ENCODE peak calls at places on chromosome 14, in ten cellular contexts. A, M, B, K, W, R, P, Y, O and X are unnamed samples.

GRCh38 chr14:100711117-100711462 is 15.6 kb upstream of the DLK1 start:
- DNase-seq in A (no peak), M (no peak), B (no peak), K (no peak), W (no peak), R (no peak), P (no peak), Y (no peak), O (no peak), X (no peak)

GRCh38 chr14:73665130-73665529 is 20.3 kb downstream of the DNAL1 start:
- DNase-seq in A (no peak), M (no peak), B (no peak), K (no peak), W (no peak), R (no peak), P (no peak), Y (no peak), O (no peak), X (no peak)

GRCh38 chr14:106174206-106174605 is 647.8 kb downstream of the TMEM121 start:
- DNase-seq in A (no peak), M (no peak), B (peak; percentile 33), K (no peak), W (no peak), R (no peak), P (peak; percentile 44), Y (no peak), O (no peak), X (no peak)

GRCh38 chr14:69501362-69501964 is 16.9 kb downstream of the PLEKHD1 start:
- DNase-seq in A (peak; percentile 35), M (no peak), B (no peak), K (no peak), W (no peak), R (no peak), P (no peak), Y (no peak), O (no peak), X (no peak)

GRCh38 chr14:35459779-35460178 is 55.2 kb upstream of the NFKBIA start:
- DNase-seq in A (no peak), M (no peak), B (no peak), K (no peak), W (no peak), R (no peak), P (no peak), Y (no peak), O (no peak), X (no peak)

GRCh38 chr14:29717906-29718305 is 209.7 kb downstream of the PRKD1 start:
- DNase-seq in A (no peak), M (no peak), B (no peak), K (no peak), W (no peak), R (no peak), P (no peak), Y (no peak), O (no peak), X (no peak)

GRCh38 chr14:100983710-100984109 is 80.2 kb upstream of the RTL1 start:
- DNase-seq in A (no peak), M (peak; percentile 54), B (no peak), K (no peak), W (no peak), R (no peak), P (no peak), Y (no peak), O (no peak), X (no peak)

GRCh38 chr14:52596320-52596719 is 43.7 kb downstream of the GPR137C start:
- DNase-seq in A (no peak), M (no peak), B (no peak), K (no peak), W (no peak), R (no peak), P (no peak), Y (no peak), O (no peak), X (no peak)

GRCh38 chr14:88075298-88075981 is 70.5 kb downstream of the GPR65 start:
- DNase-seq in A (no peak), M (no peak), B (no peak), K (no peak), W (no peak), R (no peak), P (no peak), Y (no peak), O (no peak), X (no peak)

GRCh38 chr14:61260939-61261776 is 20.0 kb downstream of the TMEM30B start:
- DNase-seq in A (no peak), M (peak; percentile 86), B (no peak), K (no peak), W (no peak), R (peak; percentile 84), P (no peak), Y (no peak), O (peak; percentile 80), X (no peak)

GRCh38 chr14:94227029-94227428 is 52.9 kb downstream of the PPP4R4 start:
- DNase-seq in A (no peak), M (peak; percentile 49), B (no peak), K (no peak), W (no peak), R (no peak), P (no peak), Y (no peak), O (peak; percentile 2), X (no peak)

GRCh38 chr14:21796912-21797311 is 123.3 kb upstream of the OR4E1 start:
- DNase-seq in A (no peak), M (no peak), B (no peak), K (no peak), W (no peak), R (no peak), P (no peak), Y (no peak), O (no peak), X (no peak)

GRCh38 chr14:95200404-95200803 is 43.1 kb upstream of the DICER1 start:
- DNase-seq in A (no peak), M (peak; percentile 6), B (no peak), K (no peak), W (no peak), R (no peak), P (no peak), Y (no peak), O (no peak), X (no peak)

GRCh38 chr14:91349481-91350074 is 68.0 kb downstream of the CCDC88C start:
- DNase-seq in A (no peak), M (no peak), B (no peak), K (no peak), W (no peak), R (no peak), P (peak; percentile 72), Y (no peak), O (no peak), X (no peak)

GRCh38 chr14:94581127-94581999 is at the start of gene SERPINA5:
- DNase-seq in A (no peak), M (peak; percentile 76), B (no peak), K (peak; percentile 96), W (peak; percentile 86), R (no peak), P (no peak), Y (peak; percentile 3), O (peak; percentile 73), X (no peak)

GRCh38 chr14:105528197-105528858 is 1.9 kb downstream of the TMEM121 start:
- DNase-seq in A (peak; percentile 69), M (peak; percentile 79), B (peak; percentile 54), K (peak; percentile 81), W (peak; percentile 81), R (peak; percentile 45), P (peak; percentile 75), Y (peak; percentile 73), O (peak; percentile 69), X (no peak)